ENCODE peak calls at places on chromosomes 12 and 14, in seven cellular contexts. B, T, L, H, W, D and J are unnamed samples.

GRCh38 chr12:67698711-67699603 is 50.4 kb downstream of the DYRK2 start:
- DNase-seq in D (no peak), T (no peak), H (peak; percentile 57), L (peak; percentile 4), W (no peak), B (peak; percentile 90), J (peak; percentile 36)

GRCh38 chr12:12036901-12037300 is 33.8 kb upstream of the BCL2L14 start:
- DNase-seq in H (no peak), W (no peak), L (no peak), T (no peak), D (no peak), B (no peak), J (no peak)

GRCh38 chr14:61215222-61216010 is 65.7 kb downstream of the TMEM30B start:
- DNase-seq in B (no peak), T (no peak), W (no peak), L (no peak), H (peak; percentile 78), D (no peak), J (no peak)

GRCh38 chr12:5623411-5623810 is 191.5 kb downstream of the NTF3 start:
- DNase-seq in D (no peak), L (no peak), T (no peak), W (no peak), H (no peak), B (no peak), J (no peak)

GRCh38 chr14:34356267-34356660 is 105.8 kb downstream of the SPTSSA start:
- DNase-seq in D (no peak), L (no peak), H (peak; percentile 65), B (no peak), T (no peak), W (no peak), J (no peak)

GRCh38 chr12:752673-753400 is 458 bp downstream of the WNK1 start:
- DNase-seq in H (peak; percentile 81), T (no peak), W (no peak), L (no peak), D (peak; percentile 38), B (no peak), J (peak; percentile 37)

GRCh38 chr14:61281186-61281676 is at the start of gene TMEM30B:
- DNase-seq in H (no peak), L (peak; percentile 4), D (no peak), T (no peak), B (no peak), W (no peak), J (peak; percentile 11)

GRCh38 chr14:93160353-93160801 is 24.3 kb downstream of the MOAP1 start:
- DNase-seq in B (peak; percentile 32), H (peak; percentile 44), W (no peak), T (no peak), L (no peak), D (peak; percentile 52), J (no peak)

GRCh38 chr14:95741051-95741490 is 27.1 kb upstream of the TCL1A start:
- DNase-seq in W (no peak), L (no peak), D (peak; percentile 51), B (no peak), T (no peak), H (peak; percentile 36), J (no peak)

GRCh38 chr12:126895946-126896520 is 1370.9 kb upstream of the TMEM132C start:
- DNase-seq in B (no peak), D (no peak), L (no peak), W (no peak), H (no peak), T (no peak), J (no peak)

GRCh38 chr12:107525063-107525718 is 160.4 kb upstream of the PWP1 start:
- DNase-seq in T (no peak), H (no peak), W (no peak), L (no peak), D (no peak), B (no peak), J (no peak)

GRCh38 chr12:105775351-105775750 is 363.4 kb downstream of the NUAK1 start:
- DNase-seq in L (no peak), H (peak; percentile 49), D (no peak), B (peak; percentile 75), W (no peak), T (no peak), J (no peak)

GRCh38 chr14:97994020-97994531 is 1196.9 kb downstream of the VRK1 start:
- DNase-seq in H (no peak), L (no peak), D (no peak), B (no peak), T (no peak), W (no peak), J (no peak)

GRCh38 chr14:80278293-80279037 is 67.2 kb upstream of the DIO2 start:
- DNase-seq in L (no peak), W (no peak), T (no peak), H (peak; percentile 33), D (no peak), B (no peak), J (no peak)

GRCh38 chr14:29527286-29527685 is 400.4 kb downstream of the PRKD1 start:
- DNase-seq in W (no peak), D (no peak), L (no peak), B (no peak), H (no peak), T (no peak), J (no peak)

GRCh38 chr12:123379391-123379790 is 4.5 kb upstream of the KMT5A start:
- DNase-seq in H (no peak), B (no peak), D (no peak), T (no peak), L (no peak), W (no peak), J (no peak)

GRCh38 chr12:20681334-20681733 is 13.8 kb upstream of the SLCO1C1 start:
- DNase-seq in L (no peak), W (no peak), B (no peak), T (no peak), H (no peak), D (no peak), J (no peak)

GRCh38 chr12:68962855-68963455 is 30.0 kb upstream of the CPM start:
- DNase-seq in H (peak; percentile 70), T (no peak), D (no peak), W (no peak), B (no peak), L (no peak), J (no peak)

GRCh38 chr14:92513204-92513965 is at the start of gene RIN3:
- DNase-seq in T (no peak), H (peak; percentile 74), W (no peak), L (peak; percentile 41), B (peak; percentile 48), D (peak; percentile 71), J (peak; percentile 13)

GRCh38 chr14:96409701-96410100 is 17.8 kb downstream of the AK7 start:
- DNase-seq in W (no peak), D (no peak), L (no peak), H (no peak), T (no peak), B (no peak), J (no peak)

GRCh38 chr12:82687020-82687951 is 580 bp downstream of the TMTC2 start:
- DNase-seq in T (no peak), H (peak; percentile 74), L (peak; percentile 9), W (no peak), B (peak; percentile 2), D (peak; percentile 31), J (peak; percentile 42)

GRCh38 chr12:126385785-126386184 is 1320.5 kb downstream of the AACS start:
- DNase-seq in L (no peak), H (no peak), W (no peak), B (peak; percentile 37), T (no peak), D (no peak), J (no peak)

GRCh38 chr12:104115587-104115975 is 22.4 kb downstream of the NFYB start:
- DNase-seq in W (no peak), L (no peak), B (no peak), T (no peak), D (no peak), H (peak; percentile 43), J (no peak)

GRCh38 chr12:47797432-47797831 is 22.3 kb downstream of the HDAC7 start:
- DNase-seq in T (no peak), W (no peak), L (no peak), H (no peak), D (peak; percentile 36), B (no peak), J (no peak)

GRCh38 chr12:80472241-80472640 is 28.2 kb downstream of the PTPRQ start:
- DNase-seq in L (no peak), W (no peak), B (no peak), H (peak; percentile 60), D (no peak), T (no peak), J (no peak)

GRCh38 chr14:66444271-66444987 is 41.7 kb upstream of the CCDC196 start:
- DNase-seq in D (no peak), W (no peak), H (peak; percentile 4), L (no peak), B (no peak), T (no peak), J (no peak)

GRCh38 chr14:105382343-105383082 is 15.8 kb upstream of the TEX22 start:
- DNase-seq in D (no peak), W (no peak), H (no peak), B (no peak), T (no peak), L (no peak), J (no peak)

GRCh38 chr12:113030875-113031525 is 25.5 kb upstream of the DTX1 start:
- DNase-seq in T (peak; percentile 20), D (peak; percentile 48), L (no peak), W (peak; percentile 45), H (peak; percentile 77), B (peak; percentile 77), J (no peak)

GRCh38 chr14:39107624-39108023 is 4.6 kb upstream of the SEC23A start:
- DNase-seq in H (peak; percentile 74), T (no peak), L (no peak), D (peak; percentile 14), B (peak; percentile 35), W (no peak), J (no peak)

GRCh38 chr14:69547701-69548348 is 26.8 kb downstream of the CCDC177 start:
- DNase-seq in W (peak; percentile 5), T (no peak), H (peak; percentile 32), L (no peak), D (peak; percentile 44), B (no peak), J (no peak)

GRCh38 chr14:51547260-51547659 is 104.5 kb upstream of the FRMD6 start:
- DNase-seq in T (no peak), B (peak; percentile 98), D (peak; percentile 23), H (peak; percentile 97), W (no peak), L (no peak), J (no peak)

GRCh38 chr14:76486251-76486743 is 110.4 kb downstream of the ESRRB start:
- DNase-seq in D (peak; percentile 64), W (no peak), H (no peak), L (no peak), B (no peak), T (no peak), J (no peak)

GRCh38 chr14:92692822-92693226 is 55.6 kb downstream of the LGMN start:
- DNase-seq in L (no peak), D (no peak), T (no peak), B (no peak), H (no peak), W (no peak), J (peak; percentile 19)

GRCh38 chr12:14910090-14910915 is 24.6 kb upstream of the MGP start:
- DNase-seq in T (no peak), D (no peak), W (no peak), B (no peak), H (no peak), L (no peak), J (no peak)

GRCh38 chr12:1529862-1530591 is 64.4 kb downstream of the FBXL14 start:
- DNase-seq in W (no peak), B (no peak), L (no peak), T (no peak), D (peak; percentile 47), H (peak; percentile 72), J (no peak)

GRCh38 chr14:59997496-59997895 is 77.6 kb downstream of the LRRC9 start:
- DNase-seq in B (no peak), T (no peak), H (peak; percentile 24), D (no peak), L (no peak), W (no peak), J (no peak)

GRCh38 chr14:106875503-106875902 is 1349.1 kb downstream of the TMEM121 start:
- DNase-seq in H (no peak), B (no peak), W (no peak), T (no peak), L (no peak), D (no peak), J (no peak)